ENCODE peak calls at places on chromosome 14, in four cellular contexts. H is K562, U is GM12878, L is HepG2. Y is an unnamed sample.

GRCh38 chr14:45253070-45253753 is at the start of gene MIS18BP1:
- DNase-seq in U (peak; percentile 81), H (peak; percentile 67), L (peak; percentile 96), Y (peak; percentile 91)

GRCh38 chr14:55152052-55152753 is 23.2 kb downstream of the LGALS3 start:
- DNase-seq in U (no peak), H (no peak), L (no peak), Y (no peak)

GRCh38 chr14:91041450-91041849 is 19.0 kb downstream of the RPS6KA5 start:
- DNase-seq in U (no peak), H (no peak), L (no peak), Y (no peak)

GRCh38 chr14:82710257-82710841 is 1176.7 kb upstream of the SEL1L start:
- DNase-seq in U (peak; percentile 8), L (peak; percentile 26), H (peak; percentile 19), Y (peak; percentile 27)

GRCh38 chr14:50955373-50956043 is 11.2 kb upstream of the PYGL start:
- DNase-seq in H (peak; percentile 76), U (no peak), L (peak; percentile 82), Y (no peak)

GRCh38 chr14:52399886-52400599 is 85.9 kb downstream of the PTGER2 start:
- DNase-seq in L (no peak), U (no peak), H (no peak), Y (no peak)

GRCh38 chr14:54291491-54292191 is 105.2 kb upstream of the CDKN3 start:
- DNase-seq in H (no peak), U (no peak), L (peak; percentile 98), Y (peak; percentile 51)

GRCh38 chr14:104885031-104885972 is 20.2 kb downstream of the CEP170B start:
- DNase-seq in H (no peak), L (no peak), U (no peak), Y (no peak)

GRCh38 chr14:96040836-96041371 is 1.7 kb downstream of the C14orf132 start:
- DNase-seq in H (no peak), L (no peak), U (no peak), Y (no peak)

GRCh38 chr14:51424569-51425251 is 184.7 kb downstream of the TMX1 start:
- DNase-seq in L (no peak), H (no peak), U (no peak), Y (no peak)

GRCh38 chr14:55446833-55447232 is 6.4 kb upstream of the TBPL2 start:
- DNase-seq in H (no peak), L (no peak), U (no peak), Y (no peak)

GRCh38 chr14:68546839-68547238 is 246.0 kb downstream of the ZFP36L1 start:
- DNase-seq in U (no peak), H (no peak), L (no peak), Y (no peak)

GRCh38 chr14:93792391-93792790 is 4.1 kb upstream of the PRIMA1 start:
- DNase-seq in L (no peak), U (no peak), H (no peak), Y (no peak)

GRCh38 chr14:102076793-102077759 is 9.8 kb downstream of the HSP90AA1 start:
- DNase-seq in U (no peak), L (no peak), H (no peak), Y (no peak)

GRCh38 chr14:81453166-81453766 is 53.1 kb upstream of the STON2 start:
- DNase-seq in U (no peak), H (peak; percentile 42), L (peak; percentile 47), Y (no peak)

GRCh38 chr14:24681056-24681455 is 47.1 kb upstream of the GZMB start:
- DNase-seq in U (no peak), H (no peak), L (no peak), Y (no peak)
- TF ChIP-seq HDAC6 in U (no peak), H (no peak), L (no peak), Y (no peak)

GRCh38 chr14:103696466-103697071 is 18.7 kb downstream of the XRCC3 start:
- DNase-seq in L (no peak), U (no peak), H (no peak), Y (no peak)
- TF ChIP-seq HDAC6 in L (no peak), U (no peak), H (no peak), Y (no peak)

GRCh38 chr14:65792208-65792905 is 379.8 kb downstream of the FUT8 start:
- DNase-seq in U (no peak), H (no peak), L (no peak), Y (no peak)

GRCh38 chr14:65788876-65789859 is 376.6 kb downstream of the FUT8 start:
- DNase-seq in H (no peak), L (peak; percentile 3), U (no peak), Y (no peak)

GRCh38 chr14:65794674-65795279 is 382.2 kb downstream of the FUT8 start:
- DNase-seq in U (no peak), H (no peak), L (no peak), Y (no peak)

GRCh38 chr14:65790185-65790815 is 377.8 kb downstream of the FUT8 start:
- DNase-seq in U (no peak), L (no peak), H (no peak), Y (no peak)

DNA sequence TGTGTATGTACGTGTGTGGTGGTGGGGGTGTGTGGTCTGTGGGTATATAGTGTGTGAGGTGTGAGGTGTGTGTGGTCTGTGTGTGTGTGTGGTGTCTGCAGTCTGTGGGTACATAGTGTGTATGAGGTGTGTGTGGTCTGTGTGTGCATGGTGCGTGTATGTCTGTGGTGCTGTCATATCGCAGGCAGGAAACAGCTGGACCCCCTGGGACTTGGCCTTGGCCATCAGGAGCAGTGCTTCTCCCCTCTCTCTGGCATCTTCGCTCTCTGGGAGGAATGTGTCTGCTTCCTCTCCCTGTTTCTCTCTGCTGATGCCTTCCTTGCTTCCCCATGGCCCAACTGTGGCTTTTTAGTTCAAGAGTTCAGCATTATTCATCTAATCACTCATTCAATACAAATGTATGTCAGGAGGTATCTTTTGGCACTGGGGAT is 379.0 kb downstream of the FUT8 start:
- DNase-seq in U (peak; percentile 5), L (no peak), H (peak; percentile 12), Y (no peak)
- TF ChIP-seq HDAC6 in U (no peak), L (no peak), H (no peak), Y (no peak)

DNA sequence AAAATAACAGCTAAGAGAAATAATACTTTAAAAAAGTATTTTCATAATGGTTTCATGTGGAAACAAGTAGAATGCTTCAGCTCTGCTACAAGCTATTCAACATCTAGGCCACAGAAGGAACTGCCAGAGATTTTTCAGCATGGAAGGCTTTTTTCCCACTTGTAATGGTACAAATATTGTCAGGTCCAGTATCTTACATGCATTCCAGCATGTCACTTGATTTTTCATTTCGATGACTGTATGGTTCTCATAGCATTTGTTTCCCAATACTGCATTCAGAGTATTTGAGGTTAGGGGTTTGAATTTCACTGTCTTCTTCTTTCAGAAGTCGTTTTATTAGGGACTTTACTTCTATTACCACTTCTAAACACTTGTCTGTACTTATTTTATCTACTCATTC is 1701.5 kb upstream of the FLRT2 start:
- DNase-seq in H (no peak), U (no peak), L (no peak), Y (no peak)
- TF ChIP-seq HDAC6 in H (no peak), U (no peak), L (no peak), Y (no peak)

DNA sequence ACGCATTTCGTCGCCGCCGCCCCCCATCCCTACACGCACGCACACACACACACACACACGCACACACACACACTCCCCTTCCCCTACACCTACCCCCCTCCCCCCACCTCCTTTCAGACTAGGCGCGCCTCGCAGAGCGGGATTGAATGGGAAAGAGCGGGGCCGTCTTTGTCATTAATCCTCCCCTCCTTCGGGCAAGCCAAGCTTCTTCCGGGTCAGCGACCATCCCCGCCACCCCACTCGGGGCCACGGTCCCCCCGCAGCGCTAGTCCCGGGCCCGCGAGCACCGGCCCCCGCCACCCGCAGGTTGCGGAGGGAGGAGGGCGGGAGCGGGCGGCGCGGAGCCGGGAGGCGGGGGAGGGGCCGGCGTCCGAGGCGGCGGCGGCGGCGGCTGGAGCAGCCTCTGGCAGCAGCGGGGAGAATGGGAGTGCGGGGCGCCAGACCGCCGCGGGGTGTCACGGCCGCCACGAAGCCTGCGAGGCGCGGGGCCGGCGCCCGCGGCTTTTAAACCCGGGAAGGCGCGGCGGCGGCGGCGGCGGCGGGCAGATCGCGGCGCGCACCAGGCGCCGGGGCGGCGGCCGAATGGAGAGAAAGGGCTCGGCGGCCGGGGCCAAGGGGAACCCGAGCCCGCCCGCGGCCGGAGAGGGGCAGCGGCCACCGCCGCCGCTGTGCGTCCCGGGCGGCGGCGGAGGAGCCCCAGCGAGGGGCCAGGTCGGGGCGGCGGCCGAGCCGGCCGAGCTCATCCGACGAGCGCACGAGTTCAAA is at the start of gene TTC9:
- DNase-seq in U (no peak), L (no peak), H (peak; percentile 51), Y (no peak)
- TF ChIP-seq HDAC6 in U (no peak), L (no peak), H (no peak), Y (no peak)

DNA sequence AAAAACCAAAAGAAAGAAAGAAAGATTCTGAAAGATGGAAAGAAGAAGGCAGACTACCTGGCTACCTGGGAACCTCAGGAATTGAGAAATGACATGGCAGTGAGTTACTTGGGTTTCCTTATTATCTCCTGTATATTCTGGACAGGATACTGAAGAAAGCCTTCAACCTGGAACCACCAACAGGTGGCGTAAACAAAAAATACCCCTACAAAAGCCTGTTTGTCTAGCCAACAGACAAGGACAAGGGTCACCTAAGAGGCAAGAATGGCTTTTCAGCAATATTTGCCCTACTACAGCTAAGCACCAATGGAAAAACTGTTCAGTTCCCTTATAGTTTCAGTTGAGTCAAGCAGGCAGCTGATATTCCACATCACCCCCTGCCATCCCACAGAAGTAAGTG is 274.9 kb downstream of the GPHN start:
- DNase-seq in H (no peak), U (no peak), L (peak; percentile 40), Y (no peak)
- TF ChIP-seq HDAC6 in H (no peak), U (no peak), L (no peak), Y (no peak)

GRCh38 chr14:37623971-37624370 is 28.5 kb downstream of the TTC6 start:
- DNase-seq in H (no peak), L (no peak), U (no peak), Y (no peak)

GRCh38 chr14:37620856-37621255 is 25.4 kb downstream of the TTC6 start:
- DNase-seq in U (no peak), H (no peak), L (no peak), Y (no peak)

GRCh38 chr14:37625597-37626595 is 30.5 kb downstream of the TTC6 start:
- DNase-seq in U (no peak), L (peak; percentile 74), H (no peak), Y (no peak)

GRCh38 chr14:37622231-37622923 is 26.9 kb downstream of the TTC6 start:
- DNase-seq in U (no peak), H (no peak), L (no peak), Y (no peak)

DNA sequence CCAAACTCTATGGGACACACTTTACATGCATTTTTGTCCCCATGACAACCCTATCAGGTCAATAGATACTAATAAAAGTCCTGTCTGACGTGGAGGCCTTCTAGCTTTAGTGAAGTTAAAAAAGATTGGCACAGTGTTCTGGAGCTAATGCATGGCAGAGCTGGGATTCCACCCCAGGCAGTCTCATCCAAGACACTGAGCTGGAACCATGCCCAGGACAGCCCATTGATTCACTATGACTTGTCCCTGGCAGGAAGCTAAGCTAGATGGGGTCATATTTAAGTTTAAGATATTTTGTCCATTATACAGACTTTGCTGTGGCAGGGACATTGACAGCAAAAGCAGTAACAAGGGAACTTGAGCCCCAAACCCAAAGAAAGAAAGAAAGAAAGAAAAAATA is 28.1 kb downstream of the TTC6 start:
- DNase-seq in L (no peak), H (no peak), U (no peak), Y (no peak)
- TF ChIP-seq HDAC6 in L (no peak), H (no peak), U (no peak), Y (no peak)

DNA sequence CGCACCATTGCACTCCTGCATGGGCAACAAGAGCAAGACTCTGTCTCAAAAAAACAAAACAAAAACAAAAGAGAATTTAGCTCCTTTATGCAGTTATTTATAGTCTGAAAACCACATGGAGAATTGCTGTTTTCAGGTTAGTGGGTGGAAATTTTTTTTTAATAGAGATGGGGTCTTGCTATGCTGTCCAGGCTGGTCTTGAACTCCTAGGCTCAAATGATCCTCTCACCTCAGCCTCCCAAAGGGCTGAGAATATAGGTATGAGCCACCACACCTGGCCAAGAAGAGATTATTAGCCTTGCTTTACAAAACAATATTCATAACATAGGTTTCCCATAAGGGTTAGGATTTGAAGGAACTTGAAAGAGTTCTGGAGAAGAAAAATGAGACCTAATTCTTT is 12.1 kb upstream of the SRP54 start:
- DNase-seq in H (no peak), L (no peak), U (no peak), Y (no peak)
- TF ChIP-seq HDAC6 in H (no peak), L (no peak), U (no peak), Y (no peak)